ENCODE peak calls at places on chromosomes 2 and 18, in five cellular contexts. F is K562, G is IMR-90, H is HepG2, Z is GM12878. T is an unnamed sample.

GRCh38 chr2:21395366-21395765 is 271.6 kb downstream of the TDRD15 start:
- DNase-seq in F (peak), G (no peak), H (peak), Z (no peak), T (peak)

GRCh38 chr2:207478572-207478971 is 51.2 kb upstream of the CREB1 start:
- DNase-seq in F (no peak), G (no peak), H (no peak), Z (no peak), T (no peak)

GRCh38 chr2:241121008-241121407 is 18.9 kb upstream of the MTERF4 start:
- DNase-seq in F (no peak), G (no peak), H (no peak), Z (no peak), T (no peak)

GRCh38 chr2:218893349-218894167 is 12.9 kb downstream of the WNT10A start:
- DNase-seq in F (no peak), G (no peak), H (no peak), Z (no peak), T (peak)

GRCh38 chr2:160028431-160029269 is 33.8 kb downstream of the PLA2R1 start:
- DNase-seq in F (no peak), G (peak), H (no peak), Z (no peak), T (no peak)

GRCh38 chr2:98457045-98457696 is 12.5 kb downstream of the INPP4A start:
- DNase-seq in F (no peak), G (peak), H (no peak), Z (no peak), T (no peak)

GRCh38 chr2:118059919-118060478 is 28.3 kb upstream of the INSIG2 start:
- DNase-seq in F (no peak), G (peak), H (no peak), Z (peak), T (no peak)

GRCh38 chr2:65710356-65710755 is 278.0 kb upstream of the SPRED2 start:
- DNase-seq in F (no peak), G (no peak), H (no peak), Z (no peak), T (no peak)

GRCh38 chr2:233026211-233026813 is 6.2 kb upstream of the NEU2 start:
- DNase-seq in F (no peak), G (peak), H (no peak), Z (no peak), T (no peak)

GRCh38 chr2:134278546-134278945 is 24.7 kb downstream of the MGAT5 start:
- DNase-seq in F (no peak), G (no peak), H (no peak), Z (no peak), T (no peak)

GRCh38 chr2:70024284-70024683 is 62.9 kb upstream of the ASPRV1 start:
- DNase-seq in F (no peak), G (no peak), H (no peak), Z (no peak), T (no peak)

GRCh38 chr2:58734365-58734764 is 493.2 kb upstream of the FANCL start:
- DNase-seq in F (peak), G (peak), H (peak), Z (no peak), T (no peak)

GRCh38 chr2:224040753-224041152 is 1.7 kb upstream of the SERPINE2 start:
- DNase-seq in F (no peak), G (no peak), H (no peak), Z (no peak), T (no peak)

GRCh38 chr2:225763711-225764110 is 364.2 kb downstream of the NYAP2 start:
- DNase-seq in F (no peak), G (no peak), H (no peak), Z (no peak), T (no peak)

GRCh38 chr2:1694371-1695271 is 49.7 kb downstream of the PXDN start:
- DNase-seq in F (no peak), G (no peak), H (no peak), Z (no peak), T (peak)
- TF ChIP-seq MXI1 in F (no peak), G (no peak), H (no peak), Z (no peak), T (no peak)

GRCh38 chr2:18096836-18097405 is 218.5 kb downstream of the KCNS3 start:
- DNase-seq in F (no peak), G (no peak), H (no peak), Z (no peak), T (no peak)
- TF ChIP-seq MXI1 in F (no peak), G (no peak), H (no peak), Z (no peak), T (no peak)

GRCh38 chr2:231795525-231796327 is 9.5 kb downstream of the COPS7B start:
- DNase-seq in F (peak), G (peak), H (peak), Z (no peak), T (peak)
- TF ChIP-seq MXI1 in F (no peak), G (no peak), H (no peak), Z (no peak), T (no peak)

GRCh38 chr2:188852752-188853151 is 121.4 kb upstream of the COL3A1 start:
- DNase-seq in F (no peak), G (peak), H (no peak), Z (no peak), T (no peak)
- TF ChIP-seq MXI1 in F (no peak), G (no peak), H (no peak), Z (no peak), T (peak)

DNA sequence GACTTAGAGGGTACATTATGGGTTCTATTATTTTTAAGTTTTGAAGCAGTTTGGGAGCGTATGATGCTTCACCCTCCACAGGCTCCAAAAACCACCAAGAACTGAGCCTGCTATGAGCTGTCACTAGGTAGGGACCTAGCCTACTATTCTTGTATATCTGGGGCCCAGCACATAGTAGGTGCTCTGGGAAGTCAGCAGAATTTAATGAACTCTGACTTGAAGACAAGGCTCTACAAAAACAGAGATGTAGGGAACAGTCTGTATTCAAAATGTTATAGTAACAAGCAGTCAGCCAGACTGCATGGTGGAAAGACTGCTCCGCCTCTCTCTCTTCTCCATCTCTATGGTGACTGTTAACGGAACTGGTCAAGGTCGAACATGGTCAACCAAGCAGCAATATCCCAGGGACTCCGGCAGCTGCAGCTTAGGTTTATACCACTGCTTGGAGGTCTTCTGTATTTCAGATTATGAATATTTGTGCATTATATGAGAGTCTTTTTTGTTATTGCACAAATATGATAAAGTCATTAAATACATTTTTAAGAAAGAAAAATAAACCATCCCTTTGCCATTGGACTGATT is 22.2 kb upstream of the YWHAQ start:
- DNase-seq in F (no peak), G (no peak), H (peak), Z (no peak), T (no peak)
- TF ChIP-seq MXI1 in F (no peak), G (no peak), H (no peak), Z (no peak), T (no peak)

DNA sequence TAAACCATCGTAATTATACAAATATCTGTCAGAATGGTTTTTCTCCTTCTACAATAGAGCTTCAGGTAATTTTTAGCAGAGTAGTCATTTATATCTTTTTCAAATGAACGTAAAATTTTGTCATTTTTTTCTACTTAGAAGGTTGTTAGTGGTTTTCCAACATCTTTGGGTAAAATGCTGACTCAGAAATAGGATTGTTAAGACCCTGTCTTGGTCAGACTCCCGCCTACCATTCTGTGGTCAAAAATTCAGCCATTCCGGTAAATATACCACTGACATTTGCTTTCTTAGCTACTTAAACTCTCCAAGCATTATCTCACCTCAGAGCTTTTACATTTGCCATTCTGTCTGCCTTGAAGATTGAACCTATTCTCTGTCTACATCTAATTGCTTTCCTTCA is 154.1 kb upstream of the CDH19 start:
- DNase-seq in F (no peak), G (no peak), H (no peak), Z (no peak), T (no peak)
- TF ChIP-seq MXI1 in F (no peak), G (no peak), H (no peak), Z (no peak), T (no peak)

GRCh38 chr2:215360596-215360995 is 48.7 kb downstream of the ATIC start:
- DNase-seq in F (no peak), G (no peak), H (no peak), Z (no peak), T (no peak)

GRCh38 chr2:215363039-215363438 is 51.2 kb downstream of the ATIC start:
- DNase-seq in F (no peak), G (peak), H (no peak), Z (no peak), T (no peak)

GRCh38 chr2:215361876-215362561 is 50.2 kb downstream of the ATIC start:
- DNase-seq in F (peak), G (peak), H (no peak), Z (no peak), T (peak)

GRCh38 chr2:215362562-215362904 is 50.7 kb downstream of the ATIC start:
- DNase-seq in F (no peak), G (peak), H (no peak), Z (no peak), T (no peak)

GRCh38 chr2:215361211-215361875 is 49.5 kb downstream of the ATIC start:
- DNase-seq in F (no peak), G (peak), H (no peak), Z (no peak), T (no peak)
- TF ChIP-seq MXI1 in F (no peak), G (no peak), H (no peak), Z (no peak), T (no peak)

GRCh38 chr2:26462511-26463251 is 15.2 kb downstream of the OTOF start:
- DNase-seq in F (peak), G (peak), H (peak), Z (no peak), T (peak)
- TF ChIP-seq MXI1 in F (no peak), G (no peak), H (peak), Z (no peak), T (no peak)

GRCh38 chr18:79139206-79139605 is 70.0 kb downstream of the ATP9B start:
- DNase-seq in F (no peak), G (peak), H (no peak), Z (no peak), T (no peak)

GRCh38 chr18:79135924-79136323 is 66.7 kb downstream of the ATP9B start:
- DNase-seq in F (no peak), G (no peak), H (no peak), Z (no peak), T (no peak)

GRCh38 chr18:79129120-79129519 is 59.9 kb downstream of the ATP9B start:
- DNase-seq in F (no peak), G (no peak), H (no peak), Z (no peak), T (no peak)

GRCh38 chr18:79136742-79137141 is 67.5 kb downstream of the ATP9B start:
- DNase-seq in F (peak), G (no peak), H (no peak), Z (no peak), T (no peak)

DNA sequence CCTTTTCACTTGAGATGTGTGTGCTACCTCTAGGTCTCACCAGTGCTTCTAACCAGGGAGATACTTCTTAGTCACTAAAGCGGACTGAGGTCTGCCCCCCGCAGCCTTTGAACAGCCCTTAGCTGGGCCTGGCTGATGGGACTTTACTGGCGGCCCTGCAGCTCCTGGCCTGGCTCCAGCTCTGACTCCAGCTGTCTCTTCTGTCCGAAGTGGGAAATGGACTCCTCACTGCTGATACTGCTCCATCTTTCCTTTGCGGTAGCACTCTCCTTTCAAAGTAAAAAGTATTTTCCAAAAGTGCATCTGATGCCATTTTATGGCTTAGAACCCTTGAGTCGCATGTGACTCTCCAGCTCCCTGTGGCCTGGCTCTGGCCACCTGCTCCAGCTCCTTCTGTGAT is 64.5 kb downstream of the ATP9B start:
- DNase-seq in F (no peak), G (no peak), H (no peak), Z (no peak), T (no peak)
- TF ChIP-seq MXI1 in F (no peak), G (no peak), H (no peak), Z (no peak), T (no peak)